ENCODE peak calls at places on chromosomes 13 and 19, in seven cellular contexts. J is stomach, T is RWPE1, C is fibroblast of the aortic adventitia, R is mammary epithelial cell, P is MCF 10A, Z is neural crest cell. U is an unnamed sample.

GRCh38 chr19:40407714-40408600 is 5.2 kb downstream of the PRX start:
- DNase-seq in P (no peak), Z (no peak), R (no peak), C (no peak), T (no peak), J (no peak), U (no peak)

GRCh38 chr19:18218600-18218999 is 7.6 kb downstream of the PDE4C start:
- DNase-seq in T (no peak), P (no peak), Z (no peak), J (no peak), R (no peak), C (no peak), U (no peak)

GRCh38 chr19:12482505-12482886 is 2.1 kb downstream of the ZNF709 start:
- DNase-seq in C (no peak), T (no peak), Z (no peak), J (no peak), P (no peak), R (no peak), U (no peak)

GRCh38 chr19:16571689-16572331 is 405 bp downstream of the SLC35E1 start:
- DNase-seq in Z (peak; percentile 20), P (no peak), R (peak; percentile 38), T (no peak), C (no peak), J (peak; percentile 41), U (no peak)

GRCh38 chr13:43804461-43805070 is 17.8 kb upstream of the ENOX1 start:
- DNase-seq in P (peak; percentile 76), Z (peak; percentile 42), R (peak; percentile 64), J (no peak), C (peak; percentile 90), T (peak; percentile 46), U (no peak)

GRCh38 chr13:61029064-61029463 is 386.6 kb downstream of the PCDH20 start:
- DNase-seq in J (no peak), Z (no peak), P (no peak), R (no peak), C (no peak), T (no peak), U (peak; percentile 18)

GRCh38 chr13:47168086-47168485 is 271.2 kb upstream of the HTR2A start:
- DNase-seq in T (peak; percentile 29), Z (no peak), C (peak; percentile 20), P (peak; percentile 42), R (peak; percentile 24), J (no peak), U (no peak)

GRCh38 chr19:322616-323015 is 22.0 kb downstream of the MIER2 start:
- DNase-seq in C (no peak), J (no peak), T (no peak), R (no peak), Z (no peak), P (no peak), U (no peak)

GRCh38 chr13:19151581-19152263 is 29.9 kb downstream of the TUBA3C start:
- DNase-seq in Z (no peak), R (no peak), P (no peak), T (no peak), J (no peak), C (no peak), U (no peak)

GRCh38 chr13:69579351-69579750 is 528.3 kb upstream of the ATXN8OS start:
- DNase-seq in Z (no peak), P (no peak), T (no peak), R (peak; percentile 3), C (no peak), J (no peak), U (no peak)

GRCh38 chr19:29941828-29942403 is at the start of gene URI1:
- DNase-seq in T (peak; percentile 86), P (peak; percentile 91), C (peak; percentile 71), Z (peak; percentile 93), J (peak; percentile 93), R (peak; percentile 82), U (peak; percentile 98)
- TF ChIP-seq CTCF in T (no peak), P (no peak), C (no peak), Z (no peak), J (no peak), R (no peak), U (no peak)

GRCh38 chr19:55705972-55706371 is 30.9 kb downstream of the EPN1 start:
- DNase-seq in T (no peak), J (no peak), R (no peak), P (no peak), C (no peak), Z (no peak), U (no peak)

GRCh38 chr19:55700813-55701212 is 25.8 kb downstream of the EPN1 start:
- DNase-seq in C (no peak), Z (no peak), T (no peak), P (no peak), J (no peak), R (no peak), U (no peak)

GRCh38 chr19:55702131-55702627 is 27.2 kb downstream of the EPN1 start:
- DNase-seq in R (no peak), Z (no peak), C (peak; percentile 4), P (no peak), T (no peak), J (peak; percentile 71), U (no peak)

GRCh38 chr19:55703790-55704215 is 28.8 kb downstream of the EPN1 start:
- DNase-seq in Z (peak; percentile 32), R (no peak), C (peak; percentile 8), P (no peak), J (peak; percentile 72), T (peak; percentile 15), U (peak; percentile 62)

DNA sequence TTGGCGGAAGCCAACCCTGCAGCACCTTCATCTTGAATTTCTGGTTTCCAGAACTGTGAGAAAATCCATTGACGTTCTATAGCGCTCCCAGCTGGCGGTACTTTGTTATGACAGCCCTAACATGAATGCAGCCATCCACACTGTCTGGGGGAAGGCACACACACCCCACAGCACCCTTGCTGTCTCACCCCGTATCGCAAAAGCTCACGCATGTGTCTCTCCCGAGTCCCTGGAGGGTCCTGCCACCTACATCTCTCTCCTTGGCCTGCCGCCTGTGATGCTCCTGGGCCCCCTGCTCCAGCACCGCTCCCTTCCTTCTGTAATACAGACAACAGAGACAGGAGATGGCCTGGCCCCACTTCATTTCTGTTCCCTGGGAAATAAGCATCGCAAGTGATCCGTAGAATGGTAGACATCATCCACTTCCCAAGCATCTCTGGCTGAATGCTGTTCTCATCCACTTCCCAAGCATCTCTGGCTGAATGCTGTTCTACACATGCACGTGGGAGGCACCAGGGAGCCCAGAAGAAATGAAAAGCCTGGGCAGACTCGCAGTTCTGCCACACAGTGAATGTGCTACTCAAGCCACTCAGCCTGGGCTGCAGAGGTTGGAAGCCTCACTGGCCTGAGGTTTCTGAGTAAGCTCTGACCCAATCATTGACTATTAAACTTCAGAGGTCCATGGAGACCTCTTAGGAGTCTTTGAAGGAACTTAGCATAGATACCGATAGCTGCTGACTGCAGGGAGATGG is 29.6 kb downstream of the EPN1 start:
- DNase-seq in J (no peak), R (no peak), T (no peak), C (no peak), Z (no peak), P (no peak), U (no peak)
- TF ChIP-seq CTCF in J (no peak), R (no peak), T (no peak), C (no peak), Z (no peak), P (peak; percentile 8), U (no peak)

DNA sequence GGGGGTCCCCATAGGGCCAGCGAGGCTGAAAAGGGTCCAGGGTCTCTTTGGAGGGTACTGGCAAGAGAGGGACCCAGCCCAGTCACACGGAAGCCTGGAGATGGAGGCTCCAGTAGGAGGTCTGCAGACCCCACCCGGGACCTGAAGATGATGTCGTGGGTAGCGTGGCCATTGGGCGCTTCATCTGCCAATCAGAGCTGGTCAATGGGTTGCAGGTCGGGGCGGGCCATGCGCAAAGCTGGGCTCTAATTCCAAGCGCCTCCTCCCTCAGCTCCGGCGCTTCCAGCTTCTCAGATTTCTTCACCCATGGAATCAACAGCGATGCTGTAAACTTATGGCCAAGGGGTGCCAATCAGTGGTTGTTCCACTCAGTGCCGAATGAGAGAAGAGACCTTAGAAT is 10.9 kb downstream of the SIGLEC12 start:
- DNase-seq in R (no peak), P (no peak), T (no peak), J (no peak), Z (no peak), C (no peak), U (no peak)
- TF ChIP-seq CTCF in R (no peak), P (no peak), T (no peak), J (no peak), Z (no peak), C (no peak), U (no peak)

GRCh38 chr19:2336528-2337328 is 8.2 kb downstream of the SPPL2B start:
- DNase-seq in T (no peak), C (no peak), R (no peak), Z (no peak), J (no peak), P (no peak), U (peak; percentile 51)

GRCh38 chr19:2338751-2339643 is 10.5 kb downstream of the SPPL2B start:
- DNase-seq in C (no peak), J (no peak), P (no peak), Z (no peak), R (no peak), T (no peak), U (peak; percentile 16)

GRCh38 chr19:2338055-2338615 is 9.7 kb downstream of the SPPL2B start:
- DNase-seq in C (no peak), P (no peak), R (no peak), J (no peak), T (no peak), Z (no peak), U (peak; percentile 13)

GRCh38 chr19:2335848-2336247 is 7.4 kb downstream of the SPPL2B start:
- DNase-seq in T (no peak), Z (no peak), C (no peak), J (no peak), P (no peak), R (no peak), U (peak; percentile 0)

GRCh38 chr19:2337329-2337707 is 8.8 kb downstream of the SPPL2B start:
- DNase-seq in J (no peak), P (no peak), R (no peak), T (no peak), Z (peak; percentile 69), C (peak; percentile 62), U (peak; percentile 86)
- TF ChIP-seq CTCF in J (no peak), P (no peak), R (no peak), T (no peak), Z (peak; percentile 58), C (peak; percentile 55), U (peak; percentile 67)